ENCODE peak calls at places on chromosomes 7 and 10, in five cellular contexts. One of them, this sample, is unnamed.

GRCh38 chr7:28937103-28937502 is 21.0 kb downstream of the TRIL start:
- DNase-seq in amygdala: no peak
- DNase-seq in AG10803: peak; percentile 21
- DNase-seq in activated CD8-positive, alpha-beta memory T cell treated with anti-CD3 and anti-CD28 coated beads, Interleukin-2, amount 10 ng/mL, durations not matched to agents 7 days and 5 days: no peak
- DNase-seq in GM04504: no peak
- DNase-seq in this sample: no peak

GRCh38 chr10:78505657-78506056 is 472.0 kb downstream of the RPS24 start:
- DNase-seq in amygdala: no peak
- DNase-seq in AG10803: no peak
- DNase-seq in activated CD8-positive, alpha-beta memory T cell treated with anti-CD3 and anti-CD28 coated beads, Interleukin-2, amount 10 ng/mL, durations not matched to agents 7 days and 5 days: no peak
- DNase-seq in GM04504: no peak
- DNase-seq in this sample: no peak

GRCh38 chr7:7696458-7697119 is 21.8 kb downstream of the RPA3 start:
- DNase-seq in amygdala: no peak
- DNase-seq in AG10803: peak; percentile 63
- DNase-seq in activated CD8-positive, alpha-beta memory T cell treated with anti-CD3 and anti-CD28 coated beads, Interleukin-2, amount 10 ng/mL, durations not matched to agents 7 days and 5 days: no peak
- DNase-seq in GM04504: no peak
- DNase-seq in this sample: peak; percentile 12

GRCh38 chr10:124336186-124336585 is 82.5 kb downstream of the OAT start:
- DNase-seq in amygdala: no peak
- DNase-seq in AG10803: peak; percentile 22
- DNase-seq in activated CD8-positive, alpha-beta memory T cell treated with anti-CD3 and anti-CD28 coated beads, Interleukin-2, amount 10 ng/mL, durations not matched to agents 7 days and 5 days: no peak
- DNase-seq in GM04504: no peak
- DNase-seq in this sample: no peak

GRCh38 chr10:133219782-133220181 is 10.2 kb upstream of the UTF1 start:
- DNase-seq in amygdala: no peak
- DNase-seq in AG10803: no peak
- DNase-seq in activated CD8-positive, alpha-beta memory T cell treated with anti-CD3 and anti-CD28 coated beads, Interleukin-2, amount 10 ng/mL, durations not matched to agents 7 days and 5 days: no peak
- DNase-seq in GM04504: no peak
- DNase-seq in this sample: no peak

GRCh38 chr7:47143344-47143743 is 438.6 kb downstream of the TNS3 start:
- DNase-seq in amygdala: no peak
- DNase-seq in AG10803: peak; percentile 87
- DNase-seq in activated CD8-positive, alpha-beta memory T cell treated with anti-CD3 and anti-CD28 coated beads, Interleukin-2, amount 10 ng/mL, durations not matched to agents 7 days and 5 days: no peak
- DNase-seq in GM04504: peak; percentile 73
- DNase-seq in this sample: peak; percentile 55

GRCh38 chr7:155852426-155853301 is 40.4 kb upstream of the SHH start:
- DNase-seq in amygdala: no peak
- DNase-seq in AG10803: no peak
- DNase-seq in activated CD8-positive, alpha-beta memory T cell treated with anti-CD3 and anti-CD28 coated beads, Interleukin-2, amount 10 ng/mL, durations not matched to agents 7 days and 5 days: peak; percentile 27
- DNase-seq in GM04504: no peak
- DNase-seq in this sample: no peak

GRCh38 chr7:153886506-153887391 is 165.4 kb upstream of the DPP6 start:
- DNase-seq in amygdala: no peak
- DNase-seq in AG10803: no peak
- DNase-seq in activated CD8-positive, alpha-beta memory T cell treated with anti-CD3 and anti-CD28 coated beads, Interleukin-2, amount 10 ng/mL, durations not matched to agents 7 days and 5 days: no peak
- DNase-seq in GM04504: no peak
- DNase-seq in this sample: no peak

GRCh38 chr7:77657427-77658331 is 38.6 kb upstream of the RSBN1L start:
- DNase-seq in amygdala: no peak
- DNase-seq in AG10803: peak; percentile 42
- DNase-seq in activated CD8-positive, alpha-beta memory T cell treated with anti-CD3 and anti-CD28 coated beads, Interleukin-2, amount 10 ng/mL, durations not matched to agents 7 days and 5 days: no peak
- DNase-seq in GM04504: peak; percentile 14
- DNase-seq in this sample: peak; percentile 49

GRCh38 chr10:7511612-7512011 is 100.8 kb upstream of the SFMBT2 start:
- DNase-seq in amygdala: no peak
- DNase-seq in AG10803: no peak
- DNase-seq in activated CD8-positive, alpha-beta memory T cell treated with anti-CD3 and anti-CD28 coated beads, Interleukin-2, amount 10 ng/mL, durations not matched to agents 7 days and 5 days: no peak
- DNase-seq in GM04504: no peak
- DNase-seq in this sample: no peak

GRCh38 chr10:88994034-88994433 is 3.4 kb downstream of the FAS start:
- DNase-seq in amygdala: no peak
- DNase-seq in AG10803: peak; percentile 72
- DNase-seq in activated CD8-positive, alpha-beta memory T cell treated with anti-CD3 and anti-CD28 coated beads, Interleukin-2, amount 10 ng/mL, durations not matched to agents 7 days and 5 days: no peak
- DNase-seq in GM04504: no peak
- DNase-seq in this sample: no peak

GRCh38 chr10:27461312-27461711 is 42.8 kb upstream of the RAB18 start:
- DNase-seq in amygdala: no peak
- DNase-seq in AG10803: no peak
- DNase-seq in activated CD8-positive, alpha-beta memory T cell treated with anti-CD3 and anti-CD28 coated beads, Interleukin-2, amount 10 ng/mL, durations not matched to agents 7 days and 5 days: no peak
- DNase-seq in GM04504: no peak
- DNase-seq in this sample: no peak

GRCh38 chr10:84329986-84330651 is 1.7 kb downstream of the CCSER2 start:
- DNase-seq in amygdala: no peak
- DNase-seq in AG10803: no peak
- DNase-seq in activated CD8-positive, alpha-beta memory T cell treated with anti-CD3 and anti-CD28 coated beads, Interleukin-2, amount 10 ng/mL, durations not matched to agents 7 days and 5 days: no peak
- DNase-seq in GM04504: no peak
- DNase-seq in this sample: no peak

GRCh38 chr7:140144821-140145220 is 32.0 kb downstream of the KDM7A start:
- DNase-seq in amygdala: no peak
- DNase-seq in AG10803: no peak
- DNase-seq in activated CD8-positive, alpha-beta memory T cell treated with anti-CD3 and anti-CD28 coated beads, Interleukin-2, amount 10 ng/mL, durations not matched to agents 7 days and 5 days: no peak
- DNase-seq in GM04504: no peak
- DNase-seq in this sample: no peak

GRCh38 chr10:78267070-78267469 is 233.4 kb downstream of the RPS24 start:
- DNase-seq in amygdala: no peak
- DNase-seq in AG10803: peak; percentile 39
- DNase-seq in activated CD8-positive, alpha-beta memory T cell treated with anti-CD3 and anti-CD28 coated beads, Interleukin-2, amount 10 ng/mL, durations not matched to agents 7 days and 5 days: no peak
- DNase-seq in GM04504: peak; percentile 18
- DNase-seq in this sample: no peak

GRCh38 chr7:77473240-77474005 is 57.3 kb upstream of the GSAP start:
- DNase-seq in amygdala: no peak
- DNase-seq in AG10803: no peak
- DNase-seq in activated CD8-positive, alpha-beta memory T cell treated with anti-CD3 and anti-CD28 coated beads, Interleukin-2, amount 10 ng/mL, durations not matched to agents 7 days and 5 days: no peak
- DNase-seq in GM04504: no peak
- DNase-seq in this sample: no peak

GRCh38 chr7:41107330-41107937 is 595.5 kb downstream of the INHBA start:
- DNase-seq in amygdala: no peak
- DNase-seq in AG10803: no peak
- DNase-seq in activated CD8-positive, alpha-beta memory T cell treated with anti-CD3 and anti-CD28 coated beads, Interleukin-2, amount 10 ng/mL, durations not matched to agents 7 days and 5 days: no peak
- DNase-seq in GM04504: no peak
- DNase-seq in this sample: no peak

GRCh38 chr7:43868181-43868580 is 1.1 kb downstream of the MRPS24 start:
- DNase-seq in amygdala: no peak
- DNase-seq in AG10803: no peak
- DNase-seq in activated CD8-positive, alpha-beta memory T cell treated with anti-CD3 and anti-CD28 coated beads, Interleukin-2, amount 10 ng/mL, durations not matched to agents 7 days and 5 days: no peak
- DNase-seq in GM04504: no peak
- DNase-seq in this sample: no peak

GRCh38 chr10:16828114-16828568 is 10.9 kb upstream of the RSU1 start:
- DNase-seq in amygdala: no peak
- DNase-seq in AG10803: peak; percentile 88
- DNase-seq in activated CD8-positive, alpha-beta memory T cell treated with anti-CD3 and anti-CD28 coated beads, Interleukin-2, amount 10 ng/mL, durations not matched to agents 7 days and 5 days: peak; percentile 69
- DNase-seq in GM04504: peak; percentile 74
- DNase-seq in this sample: peak; percentile 88

GRCh38 chr10:101231092-101231491 is 1.8 kb upstream of the LBX1 start:
- DNase-seq in amygdala: no peak
- DNase-seq in AG10803: no peak
- DNase-seq in activated CD8-positive, alpha-beta memory T cell treated with anti-CD3 and anti-CD28 coated beads, Interleukin-2, amount 10 ng/mL, durations not matched to agents 7 days and 5 days: no peak
- DNase-seq in GM04504: no peak
- DNase-seq in this sample: no peak

GRCh38 chr7:730501-731439 is 3.7 kb upstream of the PRKAR1B start:
- DNase-seq in amygdala: no peak
- DNase-seq in AG10803: no peak
- DNase-seq in activated CD8-positive, alpha-beta memory T cell treated with anti-CD3 and anti-CD28 coated beads, Interleukin-2, amount 10 ng/mL, durations not matched to agents 7 days and 5 days: no peak
- DNase-seq in GM04504: no peak
- DNase-seq in this sample: no peak

GRCh38 chr10:124694467-124695195 is 49.5 kb downstream of the FAM53B start:
- DNase-seq in amygdala: no peak
- DNase-seq in AG10803: no peak
- DNase-seq in activated CD8-positive, alpha-beta memory T cell treated with anti-CD3 and anti-CD28 coated beads, Interleukin-2, amount 10 ng/mL, durations not matched to agents 7 days and 5 days: no peak
- DNase-seq in GM04504: no peak
- DNase-seq in this sample: no peak

GRCh38 chr7:151900591-151901312 is 23.8 kb upstream of the PRKAG2 start:
- DNase-seq in amygdala: no peak
- DNase-seq in AG10803: peak; percentile 24
- DNase-seq in activated CD8-positive, alpha-beta memory T cell treated with anti-CD3 and anti-CD28 coated beads, Interleukin-2, amount 10 ng/mL, durations not matched to agents 7 days and 5 days: no peak
- DNase-seq in GM04504: no peak
- DNase-seq in this sample: peak; percentile 19

GRCh38 chr10:71767420-71768035 is 5.8 kb downstream of the VSIR start:
- DNase-seq in amygdala: no peak
- DNase-seq in AG10803: peak; percentile 49
- DNase-seq in activated CD8-positive, alpha-beta memory T cell treated with anti-CD3 and anti-CD28 coated beads, Interleukin-2, amount 10 ng/mL, durations not matched to agents 7 days and 5 days: no peak
- DNase-seq in GM04504: no peak
- DNase-seq in this sample: no peak

GRCh38 chr10:91787258-91787657 is 11.0 kb upstream of the TNKS2 start:
- DNase-seq in amygdala: no peak
- DNase-seq in AG10803: no peak
- DNase-seq in activated CD8-positive, alpha-beta memory T cell treated with anti-CD3 and anti-CD28 coated beads, Interleukin-2, amount 10 ng/mL, durations not matched to agents 7 days and 5 days: no peak
- DNase-seq in GM04504: no peak
- DNase-seq in this sample: no peak

GRCh38 chr7:64300641-64301405 is 12.9 kb upstream of the ZNF736 start:
- DNase-seq in amygdala: no peak
- DNase-seq in AG10803: no peak
- DNase-seq in activated CD8-positive, alpha-beta memory T cell treated with anti-CD3 and anti-CD28 coated beads, Interleukin-2, amount 10 ng/mL, durations not matched to agents 7 days and 5 days: no peak
- DNase-seq in GM04504: no peak
- DNase-seq in this sample: no peak

GRCh38 chr7:137820677-137821420 is 25.9 kb downstream of the DGKI start:
- DNase-seq in amygdala: no peak
- DNase-seq in AG10803: peak; percentile 77
- DNase-seq in activated CD8-positive, alpha-beta memory T cell treated with anti-CD3 and anti-CD28 coated beads, Interleukin-2, amount 10 ng/mL, durations not matched to agents 7 days and 5 days: no peak
- DNase-seq in GM04504: peak; percentile 28
- DNase-seq in this sample: peak; percentile 68

GRCh38 chr10:59465089-59465488 is 102.7 kb upstream of the FAM13C start:
- DNase-seq in amygdala: no peak
- DNase-seq in AG10803: peak; percentile 62
- DNase-seq in activated CD8-positive, alpha-beta memory T cell treated with anti-CD3 and anti-CD28 coated beads, Interleukin-2, amount 10 ng/mL, durations not matched to agents 7 days and 5 days: no peak
- DNase-seq in GM04504: peak; percentile 13
- DNase-seq in this sample: peak; percentile 70

GRCh38 chr7:26538683-26539082 is 247.0 kb downstream of the SNX10 start:
- DNase-seq in amygdala: no peak
- DNase-seq in AG10803: no peak
- DNase-seq in activated CD8-positive, alpha-beta memory T cell treated with anti-CD3 and anti-CD28 coated beads, Interleukin-2, amount 10 ng/mL, durations not matched to agents 7 days and 5 days: no peak
- DNase-seq in GM04504: no peak
- DNase-seq in this sample: no peak